ENCODE peak calls at places on chromosomes 1 and 21, in six cellular contexts. One of them, this sample, is unnamed.

GRCh38 chr1:187877220-187877619 is 1048.5 kb downstream of the PLA2G4A start:
- DNase-seq in foreskin fibroblast: no peak
- DNase-seq in AG04449: no peak
- DNase-seq in fibroblast of lung: no peak
- DNase-seq in lower lobe of right lung: no peak
- DNase-seq in PC-3: no peak
- DNase-seq in this sample: no peak

GRCh38 chr1:60133848-60134247 is 60.3 kb upstream of the C1orf87 start:
- DNase-seq in foreskin fibroblast: peak; percentile 83
- DNase-seq in AG04449: peak; percentile 65
- DNase-seq in fibroblast of lung: peak; percentile 91
- DNase-seq in lower lobe of right lung: no peak
- DNase-seq in PC-3: no peak
- DNase-seq in this sample: peak; percentile 86

GRCh38 chr1:25006770-25007169 is 76.7 kb upstream of the RUNX3 start:
- DNase-seq in foreskin fibroblast: no peak
- DNase-seq in AG04449: no peak
- DNase-seq in fibroblast of lung: peak; percentile 47
- DNase-seq in lower lobe of right lung: no peak
- DNase-seq in PC-3: no peak
- DNase-seq in this sample: no peak

GRCh38 chr1:233406994-233407631 is 79.6 kb downstream of the MAP3K21 start:
- DNase-seq in foreskin fibroblast: no peak
- DNase-seq in AG04449: no peak
- DNase-seq in fibroblast of lung: peak; percentile 48
- DNase-seq in lower lobe of right lung: no peak
- DNase-seq in PC-3: no peak
- DNase-seq in this sample: no peak

GRCh38 chr1:38571726-38572125 is 287.8 kb downstream of the RRAGC start:
- DNase-seq in foreskin fibroblast: no peak
- DNase-seq in AG04449: no peak
- DNase-seq in fibroblast of lung: no peak
- DNase-seq in lower lobe of right lung: no peak
- DNase-seq in PC-3: no peak
- DNase-seq in this sample: no peak

GRCh38 chr21:34791776-34792503 is 123.1 kb downstream of the CLIC6 start:
- DNase-seq in foreskin fibroblast: no peak
- DNase-seq in AG04449: no peak
- DNase-seq in fibroblast of lung: no peak
- DNase-seq in lower lobe of right lung: no peak
- DNase-seq in PC-3: no peak
- DNase-seq in this sample: no peak

GRCh38 chr1:211379446-211379845 is 52.8 kb downstream of the TRAF5 start:
- DNase-seq in foreskin fibroblast: no peak
- DNase-seq in AG04449: no peak
- DNase-seq in fibroblast of lung: no peak
- DNase-seq in lower lobe of right lung: no peak
- DNase-seq in PC-3: no peak
- DNase-seq in this sample: no peak

GRCh38 chr1:204711947-204712701 is 26.6 kb upstream of the LRRN2 start:
- DNase-seq in foreskin fibroblast: no peak
- DNase-seq in AG04449: no peak
- DNase-seq in fibroblast of lung: no peak
- DNase-seq in lower lobe of right lung: no peak
- DNase-seq in PC-3: no peak
- DNase-seq in this sample: no peak

GRCh38 chr21:18468775-18469174 is 65.2 kb upstream of the TMPRSS15 start:
- DNase-seq in foreskin fibroblast: no peak
- DNase-seq in AG04449: no peak
- DNase-seq in fibroblast of lung: no peak
- DNase-seq in lower lobe of right lung: no peak
- DNase-seq in PC-3: no peak
- DNase-seq in this sample: no peak

GRCh38 chr1:152460529-152460899 is 46.5 kb upstream of the CRNN start:
- DNase-seq in foreskin fibroblast: no peak
- DNase-seq in AG04449: no peak
- DNase-seq in fibroblast of lung: no peak
- DNase-seq in lower lobe of right lung: no peak
- DNase-seq in PC-3: no peak
- DNase-seq in this sample: no peak

GRCh38 chr1:177943999-177944672 is 25.7 kb downstream of the SEC16B start:
- DNase-seq in foreskin fibroblast: no peak
- DNase-seq in AG04449: no peak
- DNase-seq in fibroblast of lung: no peak
- DNase-seq in lower lobe of right lung: no peak
- DNase-seq in PC-3: no peak
- DNase-seq in this sample: no peak

GRCh38 chr1:59703226-59703917 is 111.4 kb upstream of the HOOK1 start:
- DNase-seq in foreskin fibroblast: peak; percentile 57
- DNase-seq in AG04449: no peak
- DNase-seq in fibroblast of lung: peak; percentile 76
- DNase-seq in lower lobe of right lung: no peak
- DNase-seq in PC-3: no peak
- DNase-seq in this sample: peak; percentile 20

GRCh38 chr1:18955116-18955441 is 1.4 kb downstream of the IFFO2 start:
- DNase-seq in foreskin fibroblast: no peak
- DNase-seq in AG04449: no peak
- DNase-seq in fibroblast of lung: no peak
- DNase-seq in lower lobe of right lung: no peak
- DNase-seq in PC-3: no peak
- DNase-seq in this sample: no peak

GRCh38 chr1:198265073-198265661 is 108.4 kb downstream of the NEK7 start:
- DNase-seq in foreskin fibroblast: no peak
- DNase-seq in AG04449: no peak
- DNase-seq in fibroblast of lung: peak; percentile 59
- DNase-seq in lower lobe of right lung: no peak
- DNase-seq in PC-3: no peak
- DNase-seq in this sample: no peak

GRCh38 chr1:213041443-213041842 is 9.6 kb upstream of the RPS6KC1 start:
- DNase-seq in foreskin fibroblast: peak; percentile 43
- DNase-seq in AG04449: peak; percentile 19
- DNase-seq in fibroblast of lung: peak; percentile 83
- DNase-seq in lower lobe of right lung: no peak
- DNase-seq in PC-3: peak; percentile 40
- DNase-seq in this sample: peak; percentile 47

GRCh38 chr1:152473887-152474537 is 36.6 kb upstream of the LCE5A start:
- DNase-seq in foreskin fibroblast: no peak
- DNase-seq in AG04449: no peak
- DNase-seq in fibroblast of lung: no peak
- DNase-seq in lower lobe of right lung: no peak
- DNase-seq in PC-3: no peak
- DNase-seq in this sample: no peak

DNA sequence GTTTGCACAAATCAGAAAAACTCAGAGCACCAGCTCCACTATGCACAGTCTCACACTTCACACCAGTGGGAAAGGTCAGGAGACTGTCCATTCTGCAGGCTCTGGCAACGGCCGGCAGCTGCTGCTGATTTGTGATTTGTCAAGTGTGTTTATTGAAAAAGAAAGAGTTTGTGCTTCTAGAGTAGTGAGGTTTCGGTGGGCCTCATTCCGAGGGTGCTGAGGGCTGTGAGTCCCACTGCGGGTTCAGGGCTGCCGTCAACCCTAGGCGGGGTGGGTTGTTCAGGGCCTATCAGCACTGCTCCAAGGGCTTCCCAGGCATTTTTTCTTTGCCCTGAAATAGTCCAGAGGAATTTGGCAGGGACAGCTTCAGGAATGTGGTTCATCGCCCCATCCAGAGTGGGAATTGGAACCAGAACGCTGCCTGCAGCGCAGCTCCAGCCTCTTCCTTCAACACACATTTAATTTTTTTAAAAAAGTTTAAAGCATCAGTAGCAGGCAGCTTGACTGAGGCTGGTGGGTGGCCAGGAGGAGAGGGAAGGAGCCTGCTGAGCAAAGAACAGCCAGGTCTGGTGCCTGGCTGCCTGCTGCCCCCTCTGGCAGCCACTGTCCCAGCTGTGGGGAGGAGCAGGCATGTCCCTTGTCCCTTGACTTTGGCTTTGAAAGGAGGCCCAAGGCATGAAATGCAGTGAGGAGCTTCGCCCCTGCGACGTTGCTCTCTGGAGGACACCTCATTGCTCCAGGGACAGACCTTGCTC is 19.7 kb downstream of the STUM start:
- DNase-seq in foreskin fibroblast: no peak
- DNase-seq in AG04449: no peak
- DNase-seq in fibroblast of lung: peak; percentile 9
- DNase-seq in lower lobe of right lung: no peak
- DNase-seq in PC-3: peak; percentile 46
- DNase-seq in this sample: no peak
- TF ChIP-seq CTCF in foreskin fibroblast: peak; percentile 11
- TF ChIP-seq CTCF in AG04449: peak; percentile 18
- TF ChIP-seq CTCF in fibroblast of lung: no peak
- TF ChIP-seq CTCF in lower lobe of right lung: peak; percentile 14
- TF ChIP-seq CTCF in PC-3: peak; percentile 68
- TF ChIP-seq CTCF in this sample: peak; percentile 21

GRCh38 chr1:5770981-5771765 is 221.1 kb downstream of the NPHP4 start:
- DNase-seq in foreskin fibroblast: peak; percentile 6
- DNase-seq in AG04449: no peak
- DNase-seq in fibroblast of lung: no peak
- DNase-seq in lower lobe of right lung: no peak
- DNase-seq in PC-3: no peak
- DNase-seq in this sample: no peak
- H3K4me3 ChIP-seq in foreskin fibroblast: no peak overlapping the region
- H3K4me3 ChIP-seq in AG04449: no peak overlapping the region
- H3K4me3 ChIP-seq in fibroblast of lung: no peak overlapping the region
- H3K4me3 ChIP-seq in lower lobe of right lung: no peak overlapping the region
- H3K4me3 ChIP-seq in PC-3: no peak overlapping the region
- H3K4me3 ChIP-seq in this sample: no peak overlapping the region

GRCh38 chr1:31063636-31064035 is 1.9 kb downstream of the PUM1 start:
- DNase-seq in foreskin fibroblast: no peak
- DNase-seq in AG04449: no peak
- DNase-seq in fibroblast of lung: peak; percentile 54
- DNase-seq in lower lobe of right lung: no peak
- DNase-seq in PC-3: peak; percentile 45
- DNase-seq in this sample: no peak

GRCh38 chr1:31065310-31066217 is at the start of gene PUM1:
- DNase-seq in foreskin fibroblast: peak; percentile 98
- DNase-seq in AG04449: peak; percentile 69
- DNase-seq in fibroblast of lung: peak; percentile 97
- DNase-seq in lower lobe of right lung: peak; percentile 100
- DNase-seq in PC-3: peak; percentile 98
- DNase-seq in this sample: peak; percentile 94

GRCh38 chr1:31064115-31064514 is 1.4 kb downstream of the PUM1 start:
- DNase-seq in foreskin fibroblast: no peak
- DNase-seq in AG04449: no peak
- DNase-seq in fibroblast of lung: no peak
- DNase-seq in lower lobe of right lung: no peak
- DNase-seq in PC-3: no peak
- DNase-seq in this sample: no peak

GRCh38 chr1:31064685-31065309 is 720 bp downstream of the PUM1 start:
- DNase-seq in foreskin fibroblast: no peak
- DNase-seq in AG04449: no peak
- DNase-seq in fibroblast of lung: peak; percentile 11
- DNase-seq in lower lobe of right lung: peak; percentile 46
- DNase-seq in PC-3: peak; percentile 13
- DNase-seq in this sample: no peak

DNA sequence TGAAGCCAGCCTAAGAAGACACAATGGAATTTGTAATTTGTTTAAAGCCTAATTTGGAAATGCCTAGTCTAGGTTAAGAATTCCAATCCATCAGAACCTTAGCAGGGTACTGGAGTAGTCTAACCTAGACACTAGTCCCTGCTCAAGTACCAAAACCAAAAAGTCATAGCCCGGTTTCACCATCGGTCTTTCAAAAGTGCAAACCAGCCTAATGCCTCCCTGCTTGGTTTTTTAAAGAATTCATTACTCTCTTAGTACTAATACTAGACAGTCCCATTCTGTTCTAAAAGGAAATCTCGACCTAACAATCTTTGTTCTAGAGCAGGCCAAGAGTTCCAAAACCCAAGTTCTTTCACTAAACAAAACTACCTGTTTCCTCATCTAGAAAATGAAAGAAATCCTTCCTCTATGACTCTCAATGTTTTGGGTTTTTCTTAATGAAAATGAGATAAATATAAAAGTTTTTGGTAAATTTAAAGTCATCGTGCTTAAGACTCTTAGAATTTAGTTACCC is 2.6 kb downstream of the PUM1 start:
- DNase-seq in foreskin fibroblast: no peak
- DNase-seq in AG04449: no peak
- DNase-seq in fibroblast of lung: no peak
- DNase-seq in lower lobe of right lung: no peak
- DNase-seq in PC-3: no peak
- DNase-seq in this sample: no peak
- TF ChIP-seq CTCF in foreskin fibroblast: no peak
- TF ChIP-seq CTCF in AG04449: no peak
- TF ChIP-seq CTCF in fibroblast of lung: no peak
- TF ChIP-seq CTCF in lower lobe of right lung: no peak
- TF ChIP-seq CTCF in PC-3: no peak
- TF ChIP-seq CTCF in this sample: no peak

GRCh38 chr1:184974086-184974836 is at the start of gene NIBAN1:
- DNase-seq in foreskin fibroblast: no peak
- DNase-seq in AG04449: no peak
- DNase-seq in fibroblast of lung: peak; percentile 44
- DNase-seq in lower lobe of right lung: peak; percentile 87
- DNase-seq in PC-3: peak; percentile 55
- DNase-seq in this sample: no peak

GRCh38 chr1:184973308-184974085 is 811 bp downstream of the NIBAN1 start:
- DNase-seq in foreskin fibroblast: no peak
- DNase-seq in AG04449: no peak
- DNase-seq in fibroblast of lung: peak; percentile 64
- DNase-seq in lower lobe of right lung: peak; percentile 76
- DNase-seq in PC-3: peak; percentile 28
- DNase-seq in this sample: no peak

GRCh38 chr1:184972281-184973055 is 1.8 kb downstream of the NIBAN1 start:
- DNase-seq in foreskin fibroblast: no peak
- DNase-seq in AG04449: no peak
- DNase-seq in fibroblast of lung: peak; percentile 64
- DNase-seq in lower lobe of right lung: no peak
- DNase-seq in PC-3: peak; percentile 8
- DNase-seq in this sample: no peak

GRCh38 chr1:184970691-184971161 is 3.6 kb downstream of the NIBAN1 start:
- DNase-seq in foreskin fibroblast: no peak
- DNase-seq in AG04449: no peak
- DNase-seq in fibroblast of lung: peak; percentile 39
- DNase-seq in lower lobe of right lung: no peak
- DNase-seq in PC-3: no peak
- DNase-seq in this sample: no peak

DNA sequence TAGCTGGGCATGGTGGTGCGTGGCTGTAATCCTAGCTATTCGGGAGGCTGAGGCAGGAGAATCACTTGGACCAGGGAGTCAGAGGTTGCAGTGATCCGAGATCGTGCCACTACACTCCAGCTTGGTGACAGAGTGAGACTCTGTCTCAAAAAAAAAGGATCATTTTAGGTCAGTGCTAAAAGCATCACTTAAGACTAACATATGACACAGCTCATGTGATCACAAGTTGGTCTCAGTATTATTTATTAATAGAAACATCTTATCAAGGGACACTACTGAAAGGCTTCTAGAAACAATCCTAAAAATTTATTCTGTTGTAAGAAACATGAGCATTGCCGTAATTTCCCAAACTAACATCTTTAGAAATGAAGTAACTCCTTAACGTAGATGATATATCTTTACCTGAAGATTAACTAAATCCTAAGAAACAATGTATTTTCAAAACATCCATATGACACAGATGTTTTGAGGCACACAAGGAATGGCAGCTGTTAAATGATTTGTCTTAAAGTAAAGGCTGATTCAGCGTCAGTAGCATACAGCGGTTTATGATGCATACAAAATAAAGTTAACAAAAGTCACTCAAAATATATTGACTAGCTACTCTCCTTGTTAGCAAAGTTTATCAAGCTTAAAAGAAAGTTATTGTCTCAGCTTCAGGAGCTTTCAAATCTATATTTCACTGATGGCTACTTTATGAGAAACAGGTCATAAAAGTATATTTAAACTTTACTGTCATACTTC is 2.6 kb downstream of the NIBAN1 start:
- DNase-seq in foreskin fibroblast: no peak
- DNase-seq in AG04449: no peak
- DNase-seq in fibroblast of lung: no peak
- DNase-seq in lower lobe of right lung: no peak
- DNase-seq in PC-3: no peak
- DNase-seq in this sample: no peak
- H3K4me3 ChIP-seq in foreskin fibroblast: no peak overlapping the region
- H3K4me3 ChIP-seq in AG04449: no peak overlapping the region
- H3K4me3 ChIP-seq in fibroblast of lung: peak overlapping the region; percentile 66
- H3K4me3 ChIP-seq in lower lobe of right lung: peak overlapping the region; percentile 82
- H3K4me3 ChIP-seq in PC-3: no peak overlapping the region
- H3K4me3 ChIP-seq in this sample: no peak overlapping the region